ENCODE peak calls at places on chromosomes 16 and 17, in nine cellular contexts. S, P, M, O, I, X, Q, B and E are unnamed samples.

GRCh38 chr16:31063843-31064611 is 10.0 kb downstream of the ZNF668 start:
- DNase-seq in S (no peak), P (no peak), M (no peak), O (no peak), I (no peak), X (no peak), Q (no peak), B (no peak), E (no peak)

GRCh38 chr17:50681260-50682200 is 26.2 kb downstream of the ANKRD40 start:
- DNase-seq in S (no peak), P (no peak), M (no peak), O (no peak), I (no peak), X (peak), Q (peak), B (no peak), E (no peak)

GRCh38 chr16:31074814-31075183 is 577 bp downstream of the ZNF646 start:
- DNase-seq in S (no peak), P (no peak), M (no peak), O (no peak), I (no peak), X (no peak), Q (no peak), B (no peak), E (no peak)

GRCh38 chr17:9670596-9670995 is 25.3 kb downstream of the USP43 start:
- DNase-seq in S (no peak), P (no peak), M (no peak), O (no peak), I (no peak), X (no peak), Q (no peak), B (no peak), E (no peak)

GRCh38 chr16:48350716-48351115 is 34.5 kb downstream of the SIAH1 start:
- DNase-seq in S (no peak), P (no peak), M (no peak), O (no peak), I (no peak), X (no peak), Q (no peak), B (no peak), E (no peak)

GRCh38 chr17:45020354-45021138 is 30.9 kb downstream of the DCAKD start:
- DNase-seq in S (no peak), P (no peak), M (no peak), O (peak), I (peak), X (no peak), Q (peak), B (peak), E (no peak)

GRCh38 chr17:57349533-57350227 is 93.4 kb downstream of the MSI2 start:
- DNase-seq in S (no peak), P (no peak), M (no peak), O (no peak), I (no peak), X (no peak), Q (no peak), B (no peak), E (no peak)

GRCh38 chr16:1781254-1781653 is 1.1 kb downstream of the SPSB3 start:
- DNase-seq in S (no peak), P (no peak), M (no peak), O (peak), I (no peak), X (no peak), Q (no peak), B (no peak), E (no peak)

GRCh38 chr16:85171809-85172464 is 59.7 kb upstream of the CIBAR2 start:
- DNase-seq in S (no peak), P (no peak), M (no peak), O (no peak), I (no peak), X (no peak), Q (no peak), B (no peak), E (no peak)

GRCh38 chr17:55845385-55845784 is 94.5 kb downstream of the PCTP start:
- DNase-seq in S (no peak), P (peak), M (no peak), O (peak), I (peak), X (peak), Q (peak), B (peak), E (peak)

GRCh38 chr16:88803264-88803987 is at the start of gene CDT1:
- DNase-seq in S (peak), P (peak), M (no peak), O (peak), I (peak), X (peak), Q (peak), B (peak), E (peak)

GRCh38 chr17:40647549-40648325 is at the start of gene SMARCE1:
- DNase-seq in S (peak), P (peak), M (peak), O (peak), I (peak), X (peak), Q (peak), B (peak), E (peak)

GRCh38 chr17:73872816-73873215 is 228.6 kb upstream of the SDK2 start:
- DNase-seq in S (no peak), P (no peak), M (no peak), O (no peak), I (no peak), X (no peak), Q (no peak), B (no peak), E (no peak)
- TF ChIP-seq CTCF in S (no peak), P (no peak), M (no peak), O (no peak), I (no peak), X (no peak), Q (no peak), B (no peak), E (no peak)

GRCh38 chr17:77417575-77417974 is 276.8 kb downstream of the SEC14L1 start:
- DNase-seq in S (no peak), P (no peak), M (no peak), O (no peak), I (peak), X (no peak), Q (no peak), B (no peak), E (no peak)
- TF ChIP-seq CTCF in S (no peak), P (no peak), M (no peak), O (no peak), I (no peak), X (no peak), Q (no peak), B (no peak), E (no peak)

GRCh38 chr16:70611785-70612303 is 34.5 kb upstream of the IL34 start:
- DNase-seq in S (no peak), P (no peak), M (no peak), O (no peak), I (no peak), X (no peak), Q (no peak), B (no peak), E (no peak)

GRCh38 chr16:70608516-70608915 is 37.8 kb upstream of the IL34 start:
- DNase-seq in S (no peak), P (no peak), M (no peak), O (no peak), I (no peak), X (no peak), Q (no peak), B (no peak), E (no peak)

GRCh38 chr16:70610273-70611223 is 35.8 kb upstream of the IL34 start:
- DNase-seq in S (no peak), P (no peak), M (no peak), O (peak), I (no peak), X (no peak), Q (no peak), B (no peak), E (no peak)

GRCh38 chr16:70612931-70613330 is 33.4 kb upstream of the IL34 start:
- DNase-seq in S (no peak), P (no peak), M (no peak), O (no peak), I (no peak), X (no peak), Q (no peak), B (no peak), E (no peak)

GRCh38 chr16:70611224-70611598 is 35.1 kb upstream of the IL34 start:
- DNase-seq in S (no peak), P (no peak), M (no peak), O (no peak), I (no peak), X (no peak), Q (no peak), B (no peak), E (no peak)
- TF ChIP-seq CTCF in S (no peak), P (no peak), M (no peak), O (no peak), I (no peak), X (no peak), Q (no peak), B (no peak), E (no peak)

GRCh38 chr16:55155815-55156214 is 168.2 kb upstream of the IRX6 start:
- DNase-seq in S (no peak), P (no peak), M (no peak), O (no peak), I (no peak), X (no peak), Q (no peak), B (no peak), E (no peak)
- TF ChIP-seq CTCF in S (no peak), P (no peak), M (no peak), O (no peak), I (no peak), X (no peak), Q (no peak), B (no peak), E (no peak)

DNA sequence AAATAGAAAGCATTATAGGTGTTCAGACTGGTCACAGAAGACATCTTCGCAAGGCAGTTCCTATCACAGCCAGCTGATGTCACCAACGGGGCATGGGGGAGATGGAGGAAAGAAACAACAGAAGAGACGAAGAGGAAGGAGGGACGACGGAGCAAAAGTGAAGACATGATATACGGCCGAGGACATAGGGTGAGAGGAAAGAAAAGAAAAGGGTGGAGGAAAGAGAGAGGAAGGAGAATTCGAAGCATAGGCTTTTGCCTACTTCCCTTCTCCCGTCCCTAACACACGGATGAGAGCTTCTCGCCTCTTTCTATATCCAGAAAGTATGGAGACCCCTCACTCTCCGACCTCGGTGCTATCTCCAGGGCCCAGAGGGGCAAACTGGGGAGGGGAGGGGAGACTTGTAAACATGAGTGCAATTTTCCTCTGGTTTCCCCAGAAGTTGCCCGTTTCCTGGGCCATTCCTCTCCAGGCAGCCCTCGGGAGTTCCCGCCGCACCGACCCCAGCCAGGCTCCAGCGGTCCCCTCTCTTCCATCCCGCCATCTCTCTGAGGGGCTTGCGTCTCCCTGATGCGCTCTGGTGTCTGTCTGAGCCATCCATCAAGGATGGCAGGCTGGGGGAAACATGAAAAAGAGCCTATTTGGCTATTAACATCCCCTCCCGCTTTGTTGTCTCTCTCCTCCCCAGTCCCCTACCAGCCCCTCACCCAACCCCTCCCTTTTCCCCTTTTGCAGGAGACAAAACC is 26.0 kb downstream of the COPZ2 start:
- DNase-seq in S (peak), P (no peak), M (no peak), O (no peak), I (peak), X (peak), Q (peak), B (no peak), E (peak)
- TF ChIP-seq CTCF in S (peak), P (peak), M (peak), O (peak), I (peak), X (peak), Q (peak), B (no peak), E (peak)

DNA sequence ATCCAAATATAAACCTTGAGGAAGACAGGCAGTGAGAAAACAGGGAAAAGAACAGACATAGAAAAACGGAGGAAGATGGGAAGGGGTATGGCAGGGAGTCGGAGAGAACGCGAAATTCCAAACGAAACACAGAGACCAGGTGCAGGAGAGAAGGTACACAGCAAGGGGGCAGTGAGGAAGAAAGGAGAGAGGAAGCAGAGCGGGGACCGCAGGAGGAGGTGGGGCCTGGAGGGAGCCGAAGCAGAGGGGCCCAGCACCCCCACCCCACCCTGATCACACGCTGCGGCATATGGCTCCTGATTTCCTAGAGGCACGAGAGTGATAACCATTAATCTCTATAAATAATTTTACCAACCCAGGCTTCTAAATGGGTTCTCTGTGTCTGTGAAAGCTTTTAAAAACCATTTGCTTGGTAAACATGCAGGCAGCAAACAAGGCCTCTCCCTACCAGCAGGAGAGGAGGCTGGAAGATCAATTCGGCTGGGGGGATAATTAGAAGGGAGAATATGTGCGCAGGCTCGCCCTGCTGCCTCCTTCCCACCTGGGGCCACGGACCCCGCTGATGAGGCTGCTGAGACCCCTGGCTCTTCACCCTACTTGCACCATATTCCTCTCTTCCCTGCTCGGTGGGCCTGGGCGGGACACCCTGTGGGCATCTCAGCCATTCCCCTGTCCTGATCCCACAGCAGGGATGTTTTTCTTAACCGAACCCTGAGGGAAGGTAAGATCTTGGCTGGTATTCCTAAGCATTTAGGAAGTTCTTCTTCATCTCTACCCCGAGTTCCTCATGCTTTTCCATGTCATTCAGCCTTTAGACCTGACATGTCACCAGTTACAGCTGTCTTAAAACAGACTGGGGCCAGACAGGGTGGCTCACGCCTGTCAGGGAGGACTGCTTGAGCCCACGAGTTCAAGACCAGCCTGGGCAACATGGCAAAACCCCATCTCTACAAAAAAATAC is 86.7 kb downstream of the TMEM132E start:
- DNase-seq in S (no peak), P (no peak), M (no peak), O (no peak), I (no peak), X (no peak), Q (no peak), B (no peak), E (no peak)
- TF ChIP-seq CTCF in S (no peak), P (no peak), M (no peak), O (no peak), I (no peak), X (no peak), Q (no peak), B (no peak), E (no peak)